ENCODE peak calls at places on chromosomes 7 and 10, in eight cellular contexts. X is cardiac muscle cell, Y is mammary epithelial cell, M is heart left ventricle, V is ovary, U is MM.1S, Z is upper lobe of right lung, C is prostate gland. K is an unnamed sample.

GRCh38 chr7:105352018-105352612 is 36.6 kb downstream of the SRPK2 start:
- DNase-seq in X (no peak), Y (peak; percentile 68), M (peak; percentile 82), V (peak; percentile 78), U (peak; percentile 95), Z (peak; percentile 80), C (peak; percentile 46), K (peak; percentile 70)

GRCh38 chr10:60425392-60426110 is 35.9 kb upstream of the ANK3 start:
- DNase-seq in X (no peak), Y (no peak), M (no peak), V (no peak), U (no peak), Z (no peak), C (no peak), K (no peak)

GRCh38 chr10:28343987-28344895 is 41.4 kb upstream of the MPP7 start:
- DNase-seq in X (no peak), Y (no peak), M (no peak), V (no peak), U (no peak), Z (no peak), C (no peak), K (no peak)

GRCh38 chr10:58399410-58399809 is 14.2 kb downstream of the TFAM start:
- DNase-seq in X (no peak), Y (peak; percentile 43), M (no peak), V (no peak), U (no peak), Z (no peak), C (no peak), K (no peak)

GRCh38 chr7:110573862-110574528 is 516.9 kb upstream of the LRRN3 start:
- DNase-seq in X (no peak), Y (peak; percentile 71), M (no peak), V (no peak), U (no peak), Z (no peak), C (no peak), K (no peak)

GRCh38 chr10:96584035-96584434 is 2.8 kb downstream of the TM9SF3 start:
- DNase-seq in X (no peak), Y (no peak), M (no peak), V (no peak), U (no peak), Z (no peak), C (no peak), K (no peak)

GRCh38 chr10:97771055-97771811 is 566 bp downstream of the SFRP5 start:
- DNase-seq in X (peak; percentile 64), Y (peak; percentile 55), M (peak; percentile 54), V (no peak), U (no peak), Z (no peak), C (no peak), K (no peak)

GRCh38 chr10:3548096-3548495 is 236.9 kb downstream of the KLF6 start:
- DNase-seq in X (no peak), Y (no peak), M (no peak), V (no peak), U (no peak), Z (no peak), C (no peak), K (no peak)

GRCh38 chr10:60207894-60208293 is 181.8 kb downstream of the ANK3 start:
- DNase-seq in X (no peak), Y (no peak), M (no peak), V (no peak), U (no peak), Z (no peak), C (no peak), K (no peak)

GRCh38 chr10:33982995-33983394 is 648.5 kb upstream of the NRP1 start:
- DNase-seq in X (no peak), Y (peak; percentile 47), M (no peak), V (no peak), U (no peak), Z (no peak), C (no peak), K (no peak)

GRCh38 chr7:6273917-6274630 is 1.6 kb upstream of the CYTH3 start:
- DNase-seq in X (no peak), Y (no peak), M (no peak), V (no peak), U (no peak), Z (no peak), C (no peak), K (no peak)

GRCh38 chr7:17677408-17677807 is 262.9 kb downstream of the SNX13 start:
- DNase-seq in X (no peak), Y (peak; percentile 65), M (no peak), V (no peak), U (no peak), Z (no peak), C (no peak), K (no peak)

GRCh38 chr10:5094265-5095205 is at the start of gene AKR1C3:
- DNase-seq in X (peak; percentile 53), Y (peak; percentile 80), M (no peak), V (no peak), U (peak; percentile 77), Z (no peak), C (no peak), K (peak; percentile 9)

GRCh38 chr10:3468919-3469638 is 296.5 kb upstream of the PITRM1 start:
- DNase-seq in X (no peak), Y (peak; percentile 87), M (peak; percentile 71), V (peak; percentile 61), U (peak; percentile 22), Z (peak; percentile 80), C (peak; percentile 63), K (peak; percentile 51)

GRCh38 chr7:47034180-47034579 is 547.7 kb downstream of the TNS3 start:
- DNase-seq in X (no peak), Y (no peak), M (no peak), V (no peak), U (no peak), Z (no peak), C (no peak), K (no peak)

GRCh38 chr10:22086730-22087364 is 83.3 kb upstream of the DNAJC1 start:
- DNase-seq in X (peak; percentile 67), Y (peak; percentile 27), M (peak; percentile 85), V (peak; percentile 90), U (no peak), Z (peak; percentile 73), C (peak; percentile 92), K (peak; percentile 87)

GRCh38 chr7:158064631-158065030 is 523.0 kb downstream of the PTPRN2 start:
- DNase-seq in X (no peak), Y (no peak), M (no peak), V (no peak), U (no peak), Z (no peak), C (no peak), K (no peak)
- H3K9me3 ChIP-seq in X (no peaks in the 10 kb centered on the region), Y (peaks cover 48% of the 10 kb centered on the region), M (no peaks in the 10 kb centered on the region), V (peaks cover 6% of the 10 kb centered on the region), U (no peaks in the 10 kb centered on the region), Z (no peaks in the 10 kb centered on the region), C (no peaks in the 10 kb centered on the region), K (no peaks in the 10 kb centered on the region)

DNA sequence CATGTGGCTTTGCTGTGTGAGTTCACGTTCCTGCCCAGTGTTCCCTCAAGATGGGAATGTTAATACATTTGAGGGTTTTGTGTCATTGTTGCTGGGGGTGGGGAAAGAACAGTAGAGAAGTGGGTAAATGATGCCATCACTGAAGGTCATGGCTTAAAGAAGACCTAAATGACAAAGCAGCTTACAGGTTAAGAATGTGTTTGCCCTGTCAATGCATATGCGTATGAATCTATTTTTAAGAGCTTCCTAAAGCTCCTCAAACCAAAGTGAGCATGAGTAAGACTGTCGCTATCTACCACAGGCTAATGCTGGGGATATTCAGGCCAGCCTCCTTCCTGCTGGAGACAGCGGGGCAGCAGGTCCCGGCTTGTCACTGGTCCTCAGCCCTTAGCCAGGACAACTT is 162.9 kb downstream of the CREB5 start:
- DNase-seq in X (no peak), Y (peak; percentile 65), M (no peak), V (no peak), U (no peak), Z (no peak), C (no peak), K (no peak)
- H3K27ac ChIP-seq in X (no peak overlapping the region), Y (no peak overlapping the region), M (no peak overlapping the region), V (no peak overlapping the region), U (no peak overlapping the region), Z (no peak overlapping the region), C (no peak overlapping the region), K (no peak overlapping the region)

DNA sequence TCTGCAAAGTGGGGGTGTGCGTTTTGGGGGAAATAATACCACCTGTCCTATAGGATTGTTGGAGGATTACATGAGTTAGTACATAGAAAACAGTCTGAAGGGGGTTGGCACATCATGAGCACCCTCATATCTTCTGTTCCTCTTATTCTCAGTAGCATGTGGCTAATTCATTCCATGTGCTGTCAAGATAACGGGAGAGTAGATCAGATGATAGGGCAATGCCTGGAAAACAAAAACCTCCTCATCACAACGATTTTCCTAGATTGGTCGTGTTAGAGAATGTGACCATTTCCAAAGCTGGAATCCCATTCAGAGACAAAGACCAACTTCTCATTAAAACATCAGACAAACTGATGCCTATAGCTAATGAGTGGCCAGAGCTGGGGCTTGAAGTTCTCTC is 50.6 kb downstream of the FAM241B start:
- DNase-seq in X (no peak), Y (no peak), M (no peak), V (no peak), U (no peak), Z (no peak), C (no peak), K (no peak)
- H3K27me3 ChIP-seq in X (no peaks in the 10 kb centered on the region), Y (no peaks in the 10 kb centered on the region), M (peaks cover 15% of the 10 kb centered on the region), V (no peaks in the 10 kb centered on the region), U (peaks cover 86% of the 10 kb centered on the region), Z (no peaks in the 10 kb centered on the region), C (no peaks in the 10 kb centered on the region), K (peaks cover 42% of the 10 kb centered on the region)

GRCh38 chr7:21454182-21454581 is 26.3 kb downstream of the SP4 start:
- DNase-seq in X (no peak), Y (peak; percentile 0), M (no peak), V (no peak), U (no peak), Z (no peak), C (no peak), K (no peak)
- H3K9me3 ChIP-seq in X (peaks cover 5% of the 10 kb centered on the region), Y (peaks cover 9% of the 10 kb centered on the region), M (peaks cover 22% of the 10 kb centered on the region), V (no peaks in the 10 kb centered on the region), U (no peaks in the 10 kb centered on the region), Z (peaks cover 8% of the 10 kb centered on the region), C (no peaks in the 10 kb centered on the region), K (peaks cover 16% of the 10 kb centered on the region)

GRCh38 chr7:98346515-98347069 is 54.3 kb downstream of the BAIAP2L1 start:
- DNase-seq in X (no peak), Y (no peak), M (no peak), V (no peak), U (no peak), Z (peak; percentile 26), C (no peak), K (no peak)
- H3K27ac ChIP-seq in X (no peak overlapping the region), Y (no peak overlapping the region), M (no peak overlapping the region), V (no peak overlapping the region), U (no peak overlapping the region), Z (no peak overlapping the region), C (no peak overlapping the region), K (no peak overlapping the region)

DNA sequence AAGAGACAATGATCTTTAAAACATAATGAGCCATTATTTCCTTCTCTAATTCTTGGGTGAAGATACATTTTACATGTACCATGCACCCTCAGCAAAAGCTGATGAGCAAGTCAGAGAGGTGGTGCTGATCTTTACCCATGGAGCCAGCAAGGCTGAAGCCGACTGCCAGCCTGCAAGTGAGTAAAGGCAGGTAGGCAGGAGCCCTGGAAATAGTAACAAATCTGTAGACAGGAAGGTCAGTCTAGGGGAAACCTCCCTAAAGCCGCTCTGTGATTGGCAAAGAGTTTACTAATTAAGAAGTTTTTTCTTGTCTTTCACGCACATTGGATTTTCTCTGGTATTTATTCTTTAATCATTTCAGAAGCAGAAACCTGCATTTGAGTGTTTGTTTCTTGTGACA is 67.9 kb downstream of the PRKCQ start:
- DNase-seq in X (no peak), Y (no peak), M (no peak), V (no peak), U (no peak), Z (no peak), C (no peak), K (no peak)
- H3K27me3 ChIP-seq in X (no peaks in the 10 kb centered on the region), Y (no peaks in the 10 kb centered on the region), M (no peaks in the 10 kb centered on the region), V (no peaks in the 10 kb centered on the region), U (no peaks in the 10 kb centered on the region), Z (no peaks in the 10 kb centered on the region), C (no peaks in the 10 kb centered on the region), K (no peaks in the 10 kb centered on the region)

GRCh38 chr7:138342990-138343389 is 117.1 kb upstream of the TRIM24 start:
- DNase-seq in X (no peak), Y (no peak), M (no peak), V (no peak), U (no peak), Z (no peak), C (no peak), K (no peak)
- H3K9me3 ChIP-seq in X (peaks cover 4% of the 10 kb centered on the region), Y (peaks cover 13% of the 10 kb centered on the region), M (peaks cover 43% of the 10 kb centered on the region), V (no peaks in the 10 kb centered on the region), U (no peaks in the 10 kb centered on the region), Z (no peaks in the 10 kb centered on the region), C (no peaks in the 10 kb centered on the region), K (peaks cover 16% of the 10 kb centered on the region)

K was measured in heart right ventricle.